ENCODE peak calls at places on chromosomes 5 and 9, in eight cellular contexts. Y is NB4, C is IMR-90, X is endothelial cell of umbilical vein, R is A549, S is body of pancreas, E is esophagus squamous epithelium, Q is Peyer's patch. U is an unnamed sample.

GRCh38 chr5:68214472-68215207 is 916 bp upstream of the PIK3R1 start:
- DNase-seq in Y (peak; percentile 44), C (no peak), X (peak; percentile 9), R (peak; percentile 3), S (no peak), E (no peak), Q (no peak), U (no peak)

GRCh38 chr5:151911011-151911410 is 13.6 kb downstream of the GLRA1 start:
- DNase-seq in Y (no peak), C (no peak), X (no peak), R (no peak), S (no peak), E (no peak), Q (no peak), U (no peak)

GRCh38 chr5:68711311-68712200 is 382.3 kb upstream of the SLC30A5 start:
- DNase-seq in Y (no peak), C (no peak), X (no peak), R (no peak), S (no peak), E (no peak), Q (no peak), U (no peak)

GRCh38 chr5:84450617-84451414 is 66.1 kb upstream of the EDIL3 start:
- DNase-seq in Y (no peak), C (peak; percentile 20), X (peak; percentile 43), R (no peak), S (no peak), E (no peak), Q (no peak), U (no peak)

GRCh38 chr9:88781500-88782391 is 209.5 kb upstream of the S1PR3 start:
- DNase-seq in Y (peak; percentile 98), C (peak; percentile 74), X (peak; percentile 70), R (peak; percentile 48), S (no peak), E (no peak), Q (no peak), U (no peak)

GRCh38 chr5:172630961-172631360 is 10.1 kb upstream of the NEURL1B start:
- DNase-seq in Y (no peak), C (no peak), X (no peak), R (no peak), S (no peak), E (no peak), Q (no peak), U (no peak)

GRCh38 chr9:134028076-134028475 is 2.8 kb downstream of the BRD3OS start:
- DNase-seq in Y (no peak), C (no peak), X (no peak), R (no peak), S (no peak), E (no peak), Q (no peak), U (no peak)

GRCh38 chr5:43386960-43387362 is 25.2 kb downstream of the CCL28 start:
- DNase-seq in Y (no peak), C (peak; percentile 16), X (no peak), R (no peak), S (no peak), E (no peak), Q (no peak), U (no peak)

GRCh38 chr9:136246849-136247550 is 1.4 kb upstream of the QSOX2 start:
- DNase-seq in Y (no peak), C (no peak), X (no peak), R (no peak), S (no peak), E (no peak), Q (no peak), U (no peak)

GRCh38 chr9:109730228-109730627 is 49.8 kb upstream of the PALM2AKAP2 start:
- DNase-seq in Y (no peak), C (no peak), X (no peak), R (no peak), S (peak; percentile 15), E (no peak), Q (no peak), U (no peak)

GRCh38 chr5:110073534-110073933 is 383.8 kb downstream of the MAN2A1 start:
- DNase-seq in Y (no peak), C (no peak), X (no peak), R (no peak), S (no peak), E (no peak), Q (no peak), U (no peak)

GRCh38 chr9:123656565-123656964 is 273.4 kb downstream of the DENND1A start:
- DNase-seq in Y (no peak), C (peak; percentile 53), X (no peak), R (no peak), S (no peak), E (no peak), Q (no peak), U (no peak)

GRCh38 chr5:58145397-58145796 is 314.5 kb downstream of the PLK2 start:
- DNase-seq in Y (no peak), C (no peak), X (no peak), R (no peak), S (no peak), E (no peak), Q (no peak), U (no peak)

GRCh38 chr5:88203977-88204735 is 64.5 kb downstream of the TMEM161B start:
- DNase-seq in Y (no peak), C (peak; percentile 6), X (no peak), R (no peak), S (no peak), E (no peak), Q (no peak), U (no peak)

GRCh38 chr5:91379602-91380490 is 3.3 kb downstream of the ARRDC3 start:
- DNase-seq in Y (peak; percentile 94), C (peak; percentile 84), X (peak; percentile 94), R (peak; percentile 95), S (peak; percentile 94), E (peak; percentile 80), Q (peak; percentile 97), U (peak; percentile 93)
- TF ChIP-seq POLR2A in Y (no peak), C (peak; percentile 68), X (peak; percentile 62), R (no peak), S (peak; percentile 40), E (no peak), Q (peak; percentile 70), U (no peak)

DNA sequence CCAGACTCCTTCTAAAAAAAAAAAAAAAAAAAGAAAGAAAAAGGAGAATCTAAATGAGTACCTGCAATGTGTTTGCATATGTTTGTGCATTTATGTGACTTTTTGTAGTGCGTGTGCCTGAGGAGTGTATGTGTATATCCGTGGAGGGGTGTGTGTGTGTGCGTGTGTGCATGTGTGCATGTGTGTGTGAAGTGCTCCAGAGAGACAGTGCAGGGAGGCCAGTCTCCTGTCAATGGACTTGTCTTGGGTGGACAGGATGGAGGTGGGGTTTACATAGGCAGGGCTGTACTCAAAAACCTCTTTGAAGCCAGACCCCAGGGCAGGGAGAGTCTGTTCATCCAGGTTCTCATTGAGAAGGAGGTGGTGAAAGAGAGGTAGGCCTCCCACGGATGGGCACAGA is 87.1 kb upstream of the MVB12B start:
- DNase-seq in Y (no peak), C (no peak), X (no peak), R (no peak), S (no peak), E (no peak), Q (no peak), U (no peak)
- TF ChIP-seq CTCF in Y (no peak), C (no peak), X (no peak), R (no peak), S (no peak), E (no peak), Q (no peak), U (no peak)

DNA sequence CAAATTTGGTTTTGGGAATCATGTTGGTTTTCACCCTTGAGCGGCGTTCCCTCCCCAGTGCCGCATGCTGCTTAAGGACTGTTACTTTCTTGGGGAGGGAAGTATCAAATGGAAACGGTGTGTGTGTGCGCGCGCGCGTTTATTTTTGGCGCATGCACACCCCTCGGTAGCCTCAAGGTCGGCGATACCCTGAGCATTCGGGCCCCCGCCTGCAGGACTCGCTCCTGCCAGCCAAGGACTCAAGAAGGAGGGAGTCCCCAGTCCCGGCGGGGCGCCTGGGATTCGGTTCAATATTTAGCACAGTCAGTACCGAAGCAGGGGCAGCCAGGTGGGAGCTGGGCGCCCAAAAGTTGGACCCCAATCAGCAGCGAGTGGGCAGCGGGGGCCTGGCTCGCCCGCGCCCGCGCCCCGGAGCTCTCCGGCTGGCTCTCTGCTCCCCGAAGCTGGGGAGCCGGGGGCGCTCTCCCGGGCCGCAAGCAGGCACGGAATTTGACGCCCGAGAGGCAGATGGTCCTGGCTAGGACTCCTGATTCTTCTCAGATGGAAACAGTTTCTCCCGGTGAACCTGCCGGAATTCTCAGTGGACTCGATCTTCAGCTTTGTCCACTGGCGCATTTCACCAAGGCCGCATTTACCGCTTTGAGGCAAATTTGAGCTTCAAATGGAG is 305.9 kb upstream of the KCNN2 start:
- DNase-seq in Y (no peak), C (peak; percentile 1), X (no peak), R (no peak), S (peak; percentile 47), E (no peak), Q (no peak), U (no peak)
- H3K4me3 ChIP-seq in Y (no peak overlapping the region), C (peak overlapping the region; percentile 47), X (no peak overlapping the region), R (peak overlapping the region; percentile 23), S (peak overlapping the region; percentile 3), E (peak overlapping the region; percentile 23), Q (peak overlapping the region; percentile 36), U (peak overlapping the region; percentile 40)

DNA sequence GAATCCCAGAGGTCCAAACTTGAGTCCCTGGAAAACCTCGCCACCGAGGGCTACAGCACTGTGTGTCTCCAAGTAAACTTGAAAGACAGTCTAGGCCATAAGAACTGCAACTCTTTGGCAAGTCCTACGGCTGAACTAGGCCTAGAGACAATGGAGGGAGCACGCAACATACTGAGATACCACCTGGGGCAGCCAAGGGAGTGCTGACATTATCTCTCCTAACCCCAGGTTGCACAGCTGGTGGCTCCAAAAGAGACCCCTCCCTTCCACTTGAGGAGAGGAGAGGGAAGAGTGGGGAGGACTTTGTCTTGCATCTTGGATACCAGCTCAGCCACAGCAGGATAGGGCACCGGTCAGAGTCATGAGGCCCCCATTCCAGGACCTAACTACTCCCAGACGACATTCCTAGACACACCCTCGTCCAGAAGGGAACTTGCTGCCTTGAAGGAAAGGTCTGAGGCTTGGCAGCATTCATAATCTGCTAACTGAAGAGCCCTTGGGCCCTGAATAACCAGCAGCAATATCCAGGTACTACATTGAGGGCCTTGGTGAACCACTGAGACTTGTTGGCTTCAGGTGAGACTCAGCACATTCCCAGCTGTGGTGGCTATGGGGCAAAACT is 42.7 kb downstream of the AP3B1 start:
- DNase-seq in Y (no peak), C (no peak), X (no peak), R (no peak), S (no peak), E (no peak), Q (no peak), U (no peak)
- TF ChIP-seq POLR2A in Y (no peak), C (no peak), X (no peak), R (no peak), S (no peak), E (no peak), Q (no peak), U (no peak)

GRCh38 chr5:55231476-55232193 is 1.8 kb downstream of the CCNO start:
- DNase-seq in Y (peak; percentile 65), C (no peak), X (peak; percentile 52), R (no peak), S (peak; percentile 47), E (no peak), Q (peak; percentile 62), U (no peak)
- TF ChIP-seq CTCF in Y (no peak), C (no peak), X (no peak), R (no peak), S (peak; percentile 41), E (no peak), Q (no peak), U (no peak)

GRCh38 chr9:18492612-18493011 is 18.7 kb downstream of the ADAMTSL1 start:
- DNase-seq in Y (no peak), C (no peak), X (peak; percentile 52), R (no peak), S (no peak), E (no peak), Q (no peak), U (no peak)
- H3K4me3 ChIP-seq in Y (no peak overlapping the region), C (no peak overlapping the region), X (no peak overlapping the region), R (no peak overlapping the region), S (no peak overlapping the region), E (no peak overlapping the region), Q (no peak overlapping the region), U (no peak overlapping the region)

GRCh38 chr5:437281-437771 is 5.7 kb upstream of the EXOC3 start:
- DNase-seq in Y (peak; percentile 37), C (no peak), X (no peak), R (no peak), S (no peak), E (no peak), Q (peak; percentile 45), U (no peak)
- TF ChIP-seq POLR2A in Y (no peak), C (no peak), X (no peak), R (no peak), S (no peak), E (no peak), Q (no peak), U (no peak)

U was measured in vagina.